ENCODE peak calls at places on chromosomes 12 and 14, in ten cellular contexts. E is breast epithelium, J is right lobe of liver, C is transverse colon, A is ovary, O is tibial nerve, N is GM12892, X is lower leg skin, S is body of pancreas, D is adrenal gland. V is an unnamed sample.

GRCh38 chr12:56001446-56002100 is 4.5 kb downstream of the SUOX start:
- DNase-seq in E (no peak), J (no peak), C (no peak), A (no peak), O (no peak), N (no peak), X (no peak), S (no peak), D (no peak), V (no peak)

GRCh38 chr14:97802430-97802829 is 1005.2 kb downstream of the VRK1 start:
- DNase-seq in E (no peak), J (no peak), C (no peak), A (no peak), O (no peak), N (no peak), X (no peak), S (no peak), D (no peak), V (no peak)

GRCh38 chr12:58537278-58537677 is 383.0 kb downstream of the LRIG3 start:
- DNase-seq in E (no peak), J (no peak), C (no peak), A (no peak), O (no peak), N (no peak), X (no peak), S (no peak), D (no peak), V (no peak)

GRCh38 chr12:29004066-29004935 is 144.8 kb upstream of the FAR2 start:
- DNase-seq in E (no peak), J (no peak), C (no peak), A (no peak), O (no peak), N (no peak), X (no peak), S (no peak), D (no peak), V (no peak)

GRCh38 chr14:73759183-73759713 is 45.1 kb upstream of the PNMA1 start:
- DNase-seq in E (no peak), J (peak; percentile 69), C (peak; percentile 74), A (peak; percentile 78), O (no peak), N (no peak), X (peak; percentile 94), S (peak; percentile 61), D (peak; percentile 62), V (no peak)

GRCh38 chr14:20757963-20758362 is 10.2 kb upstream of the EDDM3B start:
- DNase-seq in E (no peak), J (no peak), C (peak; percentile 34), A (no peak), O (peak; percentile 15), N (no peak), X (peak; percentile 61), S (peak; percentile 57), D (peak; percentile 29), V (no peak)

GRCh38 chr12:93778306-93778705 is 101.1 kb downstream of the CRADD start:
- DNase-seq in E (no peak), J (no peak), C (no peak), A (peak; percentile 69), O (no peak), N (no peak), X (no peak), S (peak; percentile 22), D (peak; percentile 64), V (no peak)

GRCh38 chr14:93619176-93619793 is 169.0 kb downstream of the PRIMA1 start:
- DNase-seq in E (no peak), J (no peak), C (peak; percentile 9), A (peak; percentile 23), O (peak; percentile 34), N (peak; percentile 5), X (no peak), S (peak; percentile 47), D (peak; percentile 53), V (peak; percentile 4)

GRCh38 chr14:101196795-101197590 is 293.5 kb upstream of the RTL1 start:
- DNase-seq in E (peak; percentile 48), J (no peak), C (no peak), A (peak; percentile 42), O (peak; percentile 20), N (no peak), X (peak; percentile 82), S (peak; percentile 4), D (peak; percentile 7), V (no peak)

GRCh38 chr14:37197421-37198272 is at the start of gene MIPOL1:
- DNase-seq in E (peak; percentile 78), J (peak; percentile 88), C (peak; percentile 85), A (peak; percentile 85), O (peak; percentile 64), N (no peak), X (peak; percentile 93), S (peak; percentile 85), D (peak; percentile 86), V (no peak)

GRCh38 chr14:92121670-92122350 is at the start of the genes CPSF2 and NDUFB1:
- DNase-seq in E (peak; percentile 78), J (peak; percentile 87), C (peak; percentile 85), A (peak; percentile 81), O (peak; percentile 78), N (peak; percentile 93), X (peak; percentile 96), S (peak; percentile 83), D (peak; percentile 87), V (peak; percentile 84)

DNA sequence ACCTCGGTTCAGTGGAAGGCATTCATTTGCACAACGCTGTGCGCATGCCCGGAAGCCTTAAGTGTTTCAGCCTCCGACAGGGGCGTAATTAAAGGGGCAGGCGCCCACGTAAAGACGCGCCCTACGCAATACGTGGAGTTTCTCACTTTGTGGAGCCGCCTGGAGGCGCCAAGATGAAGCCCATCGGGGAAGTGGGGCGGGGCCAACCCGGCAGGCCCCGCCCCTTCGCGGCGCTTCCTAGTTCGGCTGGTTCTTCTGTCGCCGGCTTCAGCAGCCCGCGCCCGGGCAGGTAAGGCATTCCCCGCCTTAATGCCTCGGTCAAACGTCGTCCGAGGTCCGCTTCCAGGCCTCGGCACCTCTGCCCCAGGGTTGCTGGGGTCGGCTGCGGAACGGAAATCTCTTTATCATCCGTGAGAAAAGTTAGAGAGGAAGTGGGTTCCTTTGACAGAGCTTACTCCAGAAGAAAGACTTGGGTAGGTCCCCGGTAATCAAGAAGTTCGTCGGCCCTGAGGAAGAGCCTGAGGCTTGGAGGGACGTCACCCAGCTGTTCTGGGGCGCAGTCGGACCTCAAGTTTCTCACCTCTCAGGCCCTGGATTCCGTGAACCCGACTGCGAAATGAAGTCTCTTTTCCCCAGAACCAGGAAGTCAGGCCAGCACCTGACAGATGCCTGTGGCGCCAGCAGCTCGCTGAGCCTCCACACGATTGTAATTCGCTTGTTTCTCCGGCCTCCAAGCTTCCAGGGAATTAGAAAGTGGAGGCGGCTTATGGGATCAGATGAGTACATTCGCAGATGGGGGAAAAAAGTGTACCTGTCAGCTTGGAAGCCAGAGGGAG is at the start of the genes IRAK4 and PUS7L:
- DNase-seq in E (peak; percentile 92), J (peak; percentile 94), C (peak; percentile 97), A (peak; percentile 95), O (peak; percentile 89), N (peak; percentile 72), X (peak; percentile 99), S (peak; percentile 96), D (peak; percentile 96), V (peak; percentile 77)
- TF ChIP-seq POLR2A in E (peak; percentile 75), J (peak; percentile 79), C (peak; percentile 91), A (peak; percentile 61), O (peak; percentile 55), N (peak; percentile 90), X (no peak), S (peak; percentile 96), D (peak; percentile 72), V (peak; percentile 72)

GRCh38 chr12:112389228-112389627 is 7.0 kb upstream of the HECTD4 start:
- DNase-seq in E (no peak), J (no peak), C (no peak), A (no peak), O (no peak), N (no peak), X (no peak), S (no peak), D (no peak), V (no peak)

GRCh38 chr12:112382866-112383265 is 635 bp upstream of the HECTD4 start:
- DNase-seq in E (no peak), J (no peak), C (no peak), A (no peak), O (no peak), N (no peak), X (no peak), S (no peak), D (no peak), V (no peak)

GRCh38 chr12:112381898-112382796 is at the start of gene HECTD4:
- DNase-seq in E (peak; percentile 92), J (peak; percentile 98), C (peak; percentile 96), A (peak; percentile 92), O (peak; percentile 96), N (peak; percentile 92), X (peak; percentile 99), S (peak; percentile 95), D (peak; percentile 96), V (peak; percentile 95)

GRCh38 chr12:112381421-112381897 is 772 bp downstream of the HECTD4 start:
- DNase-seq in E (no peak), J (no peak), C (peak; percentile 50), A (no peak), O (no peak), N (peak; percentile 58), X (peak; percentile 88), S (peak; percentile 29), D (no peak), V (no peak)

GRCh38 chr12:112386726-112387125 is 4.5 kb upstream of the HECTD4 start:
- DNase-seq in E (no peak), J (no peak), C (no peak), A (peak; percentile 24), O (no peak), N (no peak), X (no peak), S (no peak), D (no peak), V (no peak)
- TF ChIP-seq POLR2A in E (no peak), J (no peak), C (no peak), A (no peak), O (no peak), N (no peak), X (no peak), S (no peak), D (no peak), V (no peak)

GRCh38 chr12:130438711-130439110 is 101.0 kb downstream of the PIWIL1 start:
- DNase-seq in E (no peak), J (peak; percentile 8), C (no peak), A (no peak), O (no peak), N (no peak), X (no peak), S (no peak), D (no peak), V (no peak)
- TF ChIP-seq POLR2A in E (no peak), J (no peak), C (no peak), A (no peak), O (no peak), N (no peak), X (no peak), S (no peak), D (no peak), V (no peak)

DNA sequence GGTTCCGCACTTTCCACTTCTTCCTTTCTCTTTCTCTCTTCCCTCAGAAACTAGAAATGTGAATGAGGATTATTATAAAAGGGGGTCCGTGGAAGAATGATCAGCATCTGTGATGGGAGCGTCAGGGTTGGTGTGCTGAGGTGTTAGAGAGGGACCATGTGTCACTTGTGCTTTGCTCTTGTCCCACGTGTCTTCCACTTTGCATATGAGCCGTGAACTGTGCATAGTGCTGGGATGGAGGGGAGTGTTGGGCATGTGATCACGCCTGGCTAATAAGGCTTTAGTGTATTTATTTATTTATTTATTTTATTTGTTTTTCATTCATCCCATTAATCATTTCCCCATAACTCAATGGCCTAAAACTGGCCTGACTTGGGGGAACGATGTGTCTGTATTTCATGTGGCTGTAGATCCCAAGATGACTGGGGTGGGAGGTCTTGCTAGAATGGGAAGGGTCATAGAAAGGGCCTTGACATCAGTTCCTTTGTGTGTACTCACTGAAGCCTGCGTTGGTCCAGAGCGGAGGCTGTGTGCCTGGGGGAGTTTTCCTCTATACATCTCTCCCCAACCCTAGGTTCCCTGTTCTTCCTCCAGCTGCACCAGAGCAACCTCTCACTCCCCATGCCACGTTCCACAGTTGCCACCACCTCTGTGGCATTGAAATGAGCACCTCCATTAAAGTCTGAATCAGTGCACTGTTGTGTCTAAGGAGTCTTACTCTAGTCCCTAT is 4.6 kb upstream of the ATN1 start:
- DNase-seq in E (no peak), J (no peak), C (no peak), A (no peak), O (no peak), N (no peak), X (no peak), S (no peak), D (no peak), V (no peak)
- TF ChIP-seq POLR2A in E (no peak), J (no peak), C (no peak), A (no peak), O (no peak), N (no peak), X (no peak), S (no peak), D (no peak), V (no peak)